ENCODE peak calls at places on chromosomes 13 and 19, in ten cellular contexts. T, I, V, C, Q, U, W, E, O and S are unnamed samples.

GRCh38 chr19:31255863-31256600 is 93.2 kb downstream of the TSHZ3 start:
- DNase-seq in T (peak), I (no peak), V (no peak), C (no peak), Q (no peak), U (no peak), W (no peak), E (no peak), O (peak), S (no peak)

GRCh38 chr13:31756346-31756745 is 17.0 kb downstream of the RXFP2 start:
- DNase-seq in T (no peak), I (no peak), V (no peak), C (no peak), Q (peak), U (no peak), W (peak), E (no peak), O (no peak), S (no peak)

GRCh38 chr19:38321646-38322323 is 2.1 kb downstream of the KCNK6 start:
- DNase-seq in T (no peak), I (peak), V (no peak), C (no peak), Q (no peak), U (no peak), W (peak), E (no peak), O (no peak), S (peak)

GRCh38 chr13:94617389-94618000 is 15.8 kb downstream of the GPR180 start:
- DNase-seq in T (peak), I (no peak), V (no peak), C (no peak), Q (peak), U (no peak), W (no peak), E (no peak), O (peak), S (no peak)

GRCh38 chr13:44199627-44200207 is 173.9 kb upstream of the SERP2 start:
- DNase-seq in T (no peak), I (peak), V (no peak), C (peak), Q (no peak), U (no peak), W (no peak), E (no peak), O (no peak), S (no peak)

GRCh38 chr19:31364956-31365355 is 15.7 kb upstream of the TSHZ3 start:
- DNase-seq in T (no peak), I (no peak), V (no peak), C (no peak), Q (no peak), U (no peak), W (no peak), E (no peak), O (no peak), S (no peak)

GRCh38 chr13:110137677-110138008 is 169.3 kb downstream of the COL4A1 start:
- DNase-seq in T (peak), I (peak), V (peak), C (no peak), Q (peak), U (peak), W (no peak), E (no peak), O (no peak), S (peak)

GRCh38 chr19:58439576-58440554 is at the start of gene ZNF132:
- DNase-seq in T (no peak), I (peak), V (peak), C (peak), Q (peak), U (peak), W (peak), E (peak), O (peak), S (peak)

GRCh38 chr13:31951215-31951678 is 80.3 kb upstream of the FRY start:
- DNase-seq in T (no peak), I (peak), V (peak), C (peak), Q (peak), U (no peak), W (peak), E (no peak), O (no peak), S (peak)

GRCh38 chr13:60369242-60369641 is 27.8 kb upstream of the TDRD3 start:
- DNase-seq in T (no peak), I (no peak), V (no peak), C (no peak), Q (peak), U (no peak), W (peak), E (no peak), O (no peak), S (no peak)

GRCh38 chr19:51702103-51702753 is 9.1 kb downstream of the SPACA6 start:
- DNase-seq in T (peak), I (peak), V (peak), C (peak), Q (peak), U (no peak), W (peak), E (no peak), O (peak), S (peak)

GRCh38 chr13:51068501-51068900 is 42.6 kb downstream of the C13orf42 start:
- DNase-seq in T (no peak), I (no peak), V (no peak), C (no peak), Q (no peak), U (no peak), W (no peak), E (no peak), O (no peak), S (no peak)

GRCh38 chr19:1469936-1470863 is 8.8 kb downstream of the C19orf25 start:
- DNase-seq in T (no peak), I (peak), V (peak), C (peak), Q (no peak), U (no peak), W (peak), E (no peak), O (peak), S (peak)

GRCh38 chr13:40094056-40094455 is 438.6 kb downstream of the COG6 start:
- DNase-seq in T (peak), I (no peak), V (no peak), C (no peak), Q (peak), U (no peak), W (no peak), E (no peak), O (peak), S (no peak)

GRCh38 chr19:12706332-12706718 is 9.9 kb upstream of the FBXW9 start:
- DNase-seq in T (no peak), I (no peak), V (no peak), C (no peak), Q (no peak), U (no peak), W (no peak), E (no peak), O (no peak), S (no peak)

GRCh38 chr19:55641376-55642152 is 762 bp downstream of the ZNF580 start:
- DNase-seq in T (peak), I (no peak), V (peak), C (no peak), Q (peak), U (no peak), W (peak), E (no peak), O (peak), S (no peak)

GRCh38 chr19:42028304-42029216 is 34.5 kb upstream of the ATP1A3 start:
- DNase-seq in T (no peak), I (no peak), V (peak), C (peak), Q (no peak), U (no peak), W (no peak), E (no peak), O (no peak), S (no peak)

GRCh38 chr19:18893573-18894253 is 2.2 kb downstream of the CERS1 start:
- DNase-seq in T (no peak), I (no peak), V (no peak), C (no peak), Q (no peak), U (no peak), W (no peak), E (no peak), O (no peak), S (no peak)

GRCh38 chr13:90723381-90723780 is 624.1 kb upstream of the MIR17HG start:
- DNase-seq in T (no peak), I (no peak), V (no peak), C (no peak), Q (no peak), U (no peak), W (no peak), E (no peak), O (no peak), S (no peak)

GRCh38 chr19:48121909-48122371 is 11.3 kb upstream of the PLA2G4C start:
- DNase-seq in T (no peak), I (no peak), V (peak), C (no peak), Q (no peak), U (no peak), W (peak), E (no peak), O (no peak), S (no peak)

GRCh38 chr13:37209621-37210020 is 104.2 kb upstream of the CSNK1A1L start:
- DNase-seq in T (no peak), I (no peak), V (no peak), C (no peak), Q (no peak), U (no peak), W (peak), E (no peak), O (no peak), S (no peak)